ENCODE peak calls at places on chromosomes 6 and 20, in four cellular contexts. One of them, this sample, is unnamed.

GRCh38 chr20:39004508-39004907 is 42.4 kb downstream of the DHX35 start:
- DNase-seq in SK-N-SH: no peak
- DNase-seq in HepG2: no peak
- DNase-seq in WTC11: no peak
- DNase-seq in this sample: no peak

GRCh38 chr6:3900744-3901351 is 51.7 kb downstream of the FAM50B start:
- DNase-seq in SK-N-SH: no peak
- DNase-seq in HepG2: peak
- DNase-seq in WTC11: no peak
- DNase-seq in this sample: no peak

GRCh38 chr6:36956111-36956820 is 1.7 kb downstream of the PI16 start:
- DNase-seq in SK-N-SH: no peak
- DNase-seq in HepG2: no peak
- DNase-seq in WTC11: peak
- DNase-seq in this sample: peak

GRCh38 chr20:53857723-53858236 is 212.6 kb downstream of the BCAS1 start:
- DNase-seq in SK-N-SH: no peak
- DNase-seq in HepG2: no peak
- DNase-seq in WTC11: no peak
- DNase-seq in this sample: peak

GRCh38 chr6:140921366-140922226 is 1211.1 kb upstream of the GJE1 start:
- DNase-seq in SK-N-SH: peak
- DNase-seq in HepG2: peak
- DNase-seq in WTC11: no peak
- DNase-seq in this sample: peak

GRCh38 chr6:119158057-119158848 is 79.8 kb upstream of the FAM184A start:
- DNase-seq in SK-N-SH: no peak
- DNase-seq in HepG2: no peak
- DNase-seq in WTC11: no peak
- DNase-seq in this sample: no peak

GRCh38 chr20:41150664-41151063 is 13.3 kb downstream of the PLCG1 start:
- DNase-seq in SK-N-SH: no peak
- DNase-seq in HepG2: no peak
- DNase-seq in WTC11: no peak
- DNase-seq in this sample: peak

GRCh38 chr6:42260972-42261371 is 43.3 kb upstream of the MRPS10 start:
- DNase-seq in SK-N-SH: peak
- DNase-seq in HepG2: no peak
- DNase-seq in WTC11: peak
- DNase-seq in this sample: no peak

GRCh38 chr6:37698264-37699137 is 818 bp upstream of the MDGA1 start:
- DNase-seq in SK-N-SH: peak
- DNase-seq in HepG2: no peak
- DNase-seq in WTC11: peak
- DNase-seq in this sample: peak

GRCh38 chr6:79586548-79586947 is 44.6 kb upstream of the SH3BGRL2 start:
- DNase-seq in SK-N-SH: peak
- DNase-seq in HepG2: peak
- DNase-seq in WTC11: no peak
- DNase-seq in this sample: peak

GRCh38 chr6:54327631-54328030 is 19.4 kb downstream of the TINAG start:
- DNase-seq in SK-N-SH: no peak
- DNase-seq in HepG2: no peak
- DNase-seq in WTC11: no peak
- DNase-seq in this sample: no peak

GRCh38 chr6:145544031-145544430 is 191.3 kb downstream of the EPM2A start:
- DNase-seq in SK-N-SH: no peak
- DNase-seq in HepG2: no peak
- DNase-seq in WTC11: no peak
- DNase-seq in this sample: no peak

GRCh38 chr6:67630146-67630545 is 1004.9 kb upstream of the ADGRB3 start:
- DNase-seq in SK-N-SH: no peak
- DNase-seq in HepG2: no peak
- DNase-seq in WTC11: no peak
- DNase-seq in this sample: peak

GRCh38 chr20:63733117-63733516 is 3.3 kb upstream of the LIME1 start:
- DNase-seq in SK-N-SH: no peak
- DNase-seq in HepG2: no peak
- DNase-seq in WTC11: no peak
- DNase-seq in this sample: no peak

GRCh38 chr20:63735859-63736718 is at the start of gene LIME1:
- DNase-seq in SK-N-SH: peak
- DNase-seq in HepG2: no peak
- DNase-seq in WTC11: no peak
- DNase-seq in this sample: no peak

GRCh38 chr20:63733579-63734081 is 2.8 kb upstream of the LIME1 start:
- DNase-seq in SK-N-SH: no peak
- DNase-seq in HepG2: no peak
- DNase-seq in WTC11: no peak
- DNase-seq in this sample: no peak

GRCh38 chr20:63734946-63735858 is 1.3 kb upstream of the LIME1 start:
- DNase-seq in SK-N-SH: peak
- DNase-seq in HepG2: no peak
- DNase-seq in WTC11: no peak
- DNase-seq in this sample: no peak

GRCh38 chr20:63734111-63734945 is 2.1 kb upstream of the LIME1 start:
- DNase-seq in SK-N-SH: peak
- DNase-seq in HepG2: no peak
- DNase-seq in WTC11: no peak
- DNase-seq in this sample: no peak
- TF ChIP-seq MAX in SK-N-SH: no peak
- TF ChIP-seq MAX in HepG2: peak
- TF ChIP-seq MAX in WTC11: no peak
- TF ChIP-seq MAX in this sample: no peak

GRCh38 chr20:5715068-5715841 is 34.9 kb upstream of the SHLD1 start:
- DNase-seq in SK-N-SH: no peak
- DNase-seq in HepG2: no peak
- DNase-seq in WTC11: no peak
- DNase-seq in this sample: no peak

GRCh38 chr20:5710551-5710950 is 39.6 kb upstream of the SHLD1 start:
- DNase-seq in SK-N-SH: no peak
- DNase-seq in HepG2: no peak
- DNase-seq in WTC11: no peak
- DNase-seq in this sample: no peak

GRCh38 chr20:5716953-5717352 is 33.2 kb upstream of the SHLD1 start:
- DNase-seq in SK-N-SH: no peak
- DNase-seq in HepG2: no peak
- DNase-seq in WTC11: no peak
- DNase-seq in this sample: no peak

GRCh38 chr20:5718896-5719595 is 31.2 kb upstream of the SHLD1 start:
- DNase-seq in SK-N-SH: no peak
- DNase-seq in HepG2: no peak
- DNase-seq in WTC11: no peak
- DNase-seq in this sample: no peak

DNA sequence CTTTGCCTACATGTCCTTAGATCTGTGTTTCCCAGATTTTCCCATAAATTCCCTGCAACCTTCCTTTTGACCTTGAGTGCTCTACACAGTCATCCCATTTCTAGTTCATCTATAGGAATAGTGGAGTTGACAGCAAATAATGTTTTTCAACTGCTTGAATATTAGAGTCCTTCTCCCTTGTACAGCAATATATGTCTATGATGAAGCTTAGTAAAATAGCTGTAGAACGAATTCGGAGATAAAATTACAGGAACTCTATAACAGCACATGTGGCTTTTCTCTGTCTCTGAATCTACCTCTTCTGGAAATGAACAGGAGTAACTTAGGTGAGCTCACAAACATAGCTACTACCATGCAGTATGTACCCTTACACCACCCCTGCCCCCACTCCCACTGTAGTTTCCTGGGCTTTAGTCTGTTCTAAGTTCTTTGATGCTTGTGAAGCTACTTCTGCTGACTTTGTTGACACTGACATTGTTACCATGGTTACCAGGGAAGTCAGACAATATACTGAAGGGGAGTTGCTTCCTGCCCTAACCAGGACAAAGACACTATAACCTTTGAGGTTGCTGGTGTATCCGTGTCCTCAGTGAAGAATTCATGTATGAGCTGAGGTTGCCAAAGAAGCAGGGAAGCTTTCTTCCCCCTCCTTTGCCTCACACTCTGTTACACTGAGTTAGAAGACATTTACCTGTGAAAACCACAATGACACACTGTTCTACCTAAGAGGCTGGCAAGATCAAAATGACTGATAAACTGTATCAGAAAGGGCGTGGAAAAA is 35.8 kb upstream of the SHLD1 start:
- DNase-seq in SK-N-SH: no peak
- DNase-seq in HepG2: peak
- DNase-seq in WTC11: no peak
- DNase-seq in this sample: peak
- TF ChIP-seq MAX in SK-N-SH: no peak
- TF ChIP-seq MAX in HepG2: peak
- TF ChIP-seq MAX in WTC11: no peak
- TF ChIP-seq MAX in this sample: no peak

GRCh38 chr20:44398303-44398702 is 42.8 kb downstream of the HNF4A start:
- DNase-seq in SK-N-SH: no peak
- DNase-seq in HepG2: no peak
- DNase-seq in WTC11: no peak
- DNase-seq in this sample: no peak

GRCh38 chr20:44395963-44396340 is 40.5 kb downstream of the HNF4A start:
- DNase-seq in SK-N-SH: no peak
- DNase-seq in HepG2: no peak
- DNase-seq in WTC11: no peak
- DNase-seq in this sample: no peak

GRCh38 chr20:44396369-44396768 is 40.9 kb downstream of the HNF4A start:
- DNase-seq in SK-N-SH: no peak
- DNase-seq in HepG2: no peak
- DNase-seq in WTC11: no peak
- DNase-seq in this sample: no peak

GRCh38 chr20:44395183-44395962 is 39.9 kb downstream of the HNF4A start:
- DNase-seq in SK-N-SH: no peak
- DNase-seq in HepG2: peak
- DNase-seq in WTC11: no peak
- DNase-seq in this sample: no peak

GRCh38 chr20:44396790-44397189 is 41.3 kb downstream of the HNF4A start:
- DNase-seq in SK-N-SH: no peak
- DNase-seq in HepG2: no peak
- DNase-seq in WTC11: no peak
- DNase-seq in this sample: no peak
- TF ChIP-seq MAX in SK-N-SH: no peak
- TF ChIP-seq MAX in HepG2: no peak
- TF ChIP-seq MAX in WTC11: no peak
- TF ChIP-seq MAX in this sample: no peak

DNA sequence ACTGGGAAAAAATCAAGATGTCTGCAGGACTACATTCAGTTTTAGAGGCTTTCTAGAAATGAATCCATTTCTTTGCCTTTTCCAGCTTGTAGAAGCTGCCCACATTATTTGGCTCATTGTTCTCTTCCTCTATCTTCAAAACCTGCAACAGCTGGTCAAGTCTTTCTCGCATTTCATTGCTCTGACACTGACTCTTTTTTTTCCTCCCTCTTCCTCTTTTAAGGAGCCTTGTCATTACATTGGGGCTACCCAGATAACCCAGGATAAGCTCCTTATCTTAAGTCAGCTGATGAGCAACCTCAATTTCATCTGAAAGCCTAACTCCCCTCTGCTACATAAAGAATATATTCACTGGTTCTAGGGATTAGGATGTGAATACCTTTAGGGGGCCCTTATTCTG is 53.2 kb upstream of the CEP162 start:
- DNase-seq in SK-N-SH: no peak
- DNase-seq in HepG2: no peak
- DNase-seq in WTC11: no peak
- DNase-seq in this sample: no peak
- TF ChIP-seq MAX in SK-N-SH: no peak
- TF ChIP-seq MAX in HepG2: no peak
- TF ChIP-seq MAX in WTC11: no peak
- TF ChIP-seq MAX in this sample: no peak

GRCh38 chr20:11890331-11891080 is 27.2 kb upstream of the BTBD3 start:
- DNase-seq in SK-N-SH: peak
- DNase-seq in HepG2: peak
- DNase-seq in WTC11: peak
- DNase-seq in this sample: peak

GRCh38 chr20:11894072-11894471 is 23.6 kb upstream of the BTBD3 start:
- DNase-seq in SK-N-SH: no peak
- DNase-seq in HepG2: no peak
- DNase-seq in WTC11: no peak
- DNase-seq in this sample: peak

GRCh38 chr20:11888648-11889047 is 29.0 kb upstream of the BTBD3 start:
- DNase-seq in SK-N-SH: no peak
- DNase-seq in HepG2: no peak
- DNase-seq in WTC11: no peak
- DNase-seq in this sample: no peak

GRCh38 chr20:11891827-11892521 is 25.7 kb upstream of the BTBD3 start:
- DNase-seq in SK-N-SH: peak
- DNase-seq in HepG2: peak
- DNase-seq in WTC11: peak
- DNase-seq in this sample: peak

GRCh38 chr20:11891081-11891826 is 26.4 kb upstream of the BTBD3 start:
- DNase-seq in SK-N-SH: peak
- DNase-seq in HepG2: peak
- DNase-seq in WTC11: peak
- DNase-seq in this sample: peak
- TF ChIP-seq MAX in SK-N-SH: no peak
- TF ChIP-seq MAX in HepG2: peak
- TF ChIP-seq MAX in WTC11: no peak
- TF ChIP-seq MAX in this sample: no peak

DNA sequence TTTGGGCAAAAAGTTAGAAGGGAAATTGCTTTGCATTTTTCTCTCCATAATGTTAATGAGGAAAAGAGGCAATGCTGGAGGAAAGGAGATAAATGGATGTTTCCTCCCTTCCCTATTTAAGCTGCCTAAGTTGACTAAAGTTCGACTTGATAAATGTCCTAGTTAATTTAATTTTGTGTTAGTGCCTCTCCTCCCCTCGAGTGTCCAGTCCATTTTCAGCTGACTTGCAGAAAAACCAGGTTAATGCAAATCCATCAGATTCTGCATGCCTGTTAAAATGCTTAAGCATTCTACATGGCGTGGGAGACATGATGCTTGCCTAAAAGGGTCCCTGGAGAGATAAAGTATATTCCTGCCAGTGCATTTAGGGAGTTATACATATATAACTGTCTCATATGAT is 30.2 kb downstream of the JARID2 start:
- DNase-seq in SK-N-SH: no peak
- DNase-seq in HepG2: no peak
- DNase-seq in WTC11: no peak
- DNase-seq in this sample: no peak
- TF ChIP-seq MAX in SK-N-SH: no peak
- TF ChIP-seq MAX in HepG2: no peak
- TF ChIP-seq MAX in WTC11: no peak
- TF ChIP-seq MAX in this sample: no peak

GRCh38 chr6:164640946-164641345 is 668.5 kb downstream of the C6orf118 start:
- DNase-seq in SK-N-SH: no peak
- DNase-seq in HepG2: no peak
- DNase-seq in WTC11: no peak
- DNase-seq in this sample: no peak
- TF ChIP-seq MAX in SK-N-SH: no peak
- TF ChIP-seq MAX in HepG2: no peak
- TF ChIP-seq MAX in WTC11: no peak
- TF ChIP-seq MAX in this sample: no peak